ENCODE peak calls at places on chromosome 15, in ten cellular contexts. One of them, this sample, is unnamed.

GRCh38 chr15:51193526-51193925 is 98.8 kb upstream of the TNFAIP8L3 start:
- DNase-seq in H9: no peak
- DNase-seq in brain microvascular endothelial cell: peak
- DNase-seq in uterus: no peak
- DNase-seq in GM13977: no peak
- DNase-seq in colonic mucosa: no peak
- DNase-seq in PC-9: no peak
- DNase-seq in heart left ventricle: no peak
- DNase-seq in GM12865: no peak
- DNase-seq in WERI-Rb-1: no peak
- DNase-seq in this sample: no peak

GRCh38 chr15:66872394-66872793 is 170.4 kb downstream of the SMAD6 start:
- DNase-seq in brain microvascular endothelial cell: no peak
- DNase-seq in colonic mucosa: no peak
- DNase-seq in heart left ventricle: no peak
- DNase-seq in WERI-Rb-1: no peak
- DNase-seq in GM13977: no peak
- DNase-seq in PC-9: no peak
- DNase-seq in uterus: no peak
- DNase-seq in GM12865: no peak
- DNase-seq in H9: no peak
- DNase-seq in this sample: no peak

GRCh38 chr15:40103124-40103858 is 5.4 kb downstream of the BMF start:
- DNase-seq in heart left ventricle: peak
- DNase-seq in H9: peak
- DNase-seq in colonic mucosa: peak
- DNase-seq in PC-9: peak
- DNase-seq in GM13977: no peak
- DNase-seq in brain microvascular endothelial cell: no peak
- DNase-seq in uterus: peak
- DNase-seq in WERI-Rb-1: no peak
- DNase-seq in GM12865: no peak
- DNase-seq in this sample: no peak

GRCh38 chr15:32787949-32788348 is 70.1 kb downstream of the GREM1 start:
- DNase-seq in PC-9: no peak
- DNase-seq in GM12865: no peak
- DNase-seq in H9: no peak
- DNase-seq in WERI-Rb-1: no peak
- DNase-seq in uterus: no peak
- DNase-seq in brain microvascular endothelial cell: no peak
- DNase-seq in heart left ventricle: no peak
- DNase-seq in GM13977: no peak
- DNase-seq in colonic mucosa: no peak
- DNase-seq in this sample: no peak

GRCh38 chr15:98746375-98746679 is 98.0 kb downstream of the IGF1R start:
- DNase-seq in GM12865: no peak
- DNase-seq in uterus: no peak
- DNase-seq in H9: no peak
- DNase-seq in GM13977: no peak
- DNase-seq in PC-9: no peak
- DNase-seq in brain microvascular endothelial cell: no peak
- DNase-seq in colonic mucosa: no peak
- DNase-seq in heart left ventricle: no peak
- DNase-seq in WERI-Rb-1: no peak
- DNase-seq in this sample: no peak

GRCh38 chr15:79901958-79902357 is 5.1 kb upstream of the MTHFS start:
- DNase-seq in heart left ventricle: no peak
- DNase-seq in GM13977: no peak
- DNase-seq in uterus: no peak
- DNase-seq in brain microvascular endothelial cell: no peak
- DNase-seq in GM12865: peak
- DNase-seq in H9: no peak
- DNase-seq in colonic mucosa: no peak
- DNase-seq in WERI-Rb-1: no peak
- DNase-seq in PC-9: no peak
- DNase-seq in this sample: no peak

GRCh38 chr15:47185222-47185800 is 532.0 kb upstream of the SEMA6D start:
- DNase-seq in H9: no peak
- DNase-seq in brain microvascular endothelial cell: no peak
- DNase-seq in GM13977: no peak
- DNase-seq in GM12865: no peak
- DNase-seq in PC-9: no peak
- DNase-seq in WERI-Rb-1: peak
- DNase-seq in colonic mucosa: no peak
- DNase-seq in heart left ventricle: no peak
- DNase-seq in uterus: no peak
- DNase-seq in this sample: peak

GRCh38 chr15:77631790-77632551 is 741 bp downstream of the LINGO1 start:
- DNase-seq in PC-9: no peak
- DNase-seq in brain microvascular endothelial cell: no peak
- DNase-seq in GM12865: no peak
- DNase-seq in colonic mucosa: no peak
- DNase-seq in heart left ventricle: no peak
- DNase-seq in H9: peak
- DNase-seq in uterus: no peak
- DNase-seq in GM13977: no peak
- DNase-seq in WERI-Rb-1: no peak
- DNase-seq in this sample: peak

GRCh38 chr15:69853572-69853971 is 244.1 kb downstream of the TLE3 start:
- DNase-seq in colonic mucosa: no peak
- DNase-seq in brain microvascular endothelial cell: peak
- DNase-seq in uterus: no peak
- DNase-seq in GM13977: no peak
- DNase-seq in H9: peak
- DNase-seq in PC-9: peak
- DNase-seq in heart left ventricle: no peak
- DNase-seq in WERI-Rb-1: peak
- DNase-seq in GM12865: no peak
- DNase-seq in this sample: no peak

GRCh38 chr15:66802087-66803001 is 100.3 kb downstream of the SMAD6 start:
- DNase-seq in GM13977: no peak
- DNase-seq in heart left ventricle: no peak
- DNase-seq in PC-9: peak
- DNase-seq in H9: no peak
- DNase-seq in colonic mucosa: no peak
- DNase-seq in uterus: no peak
- DNase-seq in brain microvascular endothelial cell: peak
- DNase-seq in GM12865: no peak
- DNase-seq in WERI-Rb-1: no peak
- DNase-seq in this sample: no peak

DNA sequence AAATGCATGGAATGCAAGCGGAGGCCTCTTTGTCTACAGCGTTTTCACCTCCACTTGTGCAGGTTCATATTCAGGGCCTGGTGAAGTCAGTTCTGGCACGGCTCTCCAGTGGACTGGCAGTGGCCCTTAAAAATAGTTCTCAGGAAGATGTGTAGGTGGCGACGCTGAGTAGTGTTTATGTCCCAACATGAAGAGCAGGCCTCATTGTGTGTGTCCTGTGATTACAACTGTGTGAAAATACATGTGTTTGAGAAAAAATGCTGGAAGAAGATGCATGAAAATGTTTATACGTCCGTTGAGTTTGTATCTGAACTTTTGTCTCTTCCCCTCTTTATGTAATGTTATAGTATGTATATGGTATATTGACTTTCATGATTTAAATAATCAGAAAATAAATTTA is 7.2 kb downstream of the LIPC start:
- DNase-seq in WERI-Rb-1: peak
- DNase-seq in colonic mucosa: peak
- DNase-seq in uterus: no peak
- DNase-seq in GM13977: peak
- DNase-seq in heart left ventricle: no peak
- DNase-seq in GM12865: peak
- DNase-seq in PC-9: peak
- DNase-seq in brain microvascular endothelial cell: peak
- DNase-seq in H9: peak
- DNase-seq in this sample: peak
- TF ChIP-seq CTCF in WERI-Rb-1: peak
- TF ChIP-seq CTCF in colonic mucosa: no peak
- TF ChIP-seq CTCF in uterus: no peak
- TF ChIP-seq CTCF in GM13977: peak
- TF ChIP-seq CTCF in heart left ventricle: no peak
- TF ChIP-seq CTCF in GM12865: peak
- TF ChIP-seq CTCF in PC-9: peak
- TF ChIP-seq CTCF in brain microvascular endothelial cell: peak
- TF ChIP-seq CTCF in H9: peak
- TF ChIP-seq CTCF in this sample: no peak

GRCh38 chr15:56244237-56244810 is 645 bp upstream of the RFX7 start:
- DNase-seq in GM13977: peak
- DNase-seq in PC-9: peak
- DNase-seq in uterus: peak
- DNase-seq in WERI-Rb-1: peak
- DNase-seq in colonic mucosa: peak
- DNase-seq in GM12865: peak
- DNase-seq in heart left ventricle: peak
- DNase-seq in brain microvascular endothelial cell: peak
- DNase-seq in H9: peak
- DNase-seq in this sample: peak

GRCh38 chr15:56243117-56243773 is 434 bp downstream of the RFX7 start:
- DNase-seq in heart left ventricle: peak
- DNase-seq in uterus: peak
- DNase-seq in GM13977: peak
- DNase-seq in H9: peak
- DNase-seq in brain microvascular endothelial cell: no peak
- DNase-seq in colonic mucosa: peak
- DNase-seq in PC-9: no peak
- DNase-seq in GM12865: peak
- DNase-seq in WERI-Rb-1: peak
- DNase-seq in this sample: peak

GRCh38 chr15:56244811-56245576 is 1.3 kb upstream of the RFX7 start:
- DNase-seq in PC-9: no peak
- DNase-seq in colonic mucosa: peak
- DNase-seq in GM12865: peak
- DNase-seq in heart left ventricle: peak
- DNase-seq in WERI-Rb-1: peak
- DNase-seq in GM13977: peak
- DNase-seq in brain microvascular endothelial cell: peak
- DNase-seq in H9: peak
- DNase-seq in uterus: no peak
- DNase-seq in this sample: peak

GRCh38 chr15:56242576-56243116 is 1.0 kb downstream of the RFX7 start:
- DNase-seq in brain microvascular endothelial cell: no peak
- DNase-seq in PC-9: no peak
- DNase-seq in GM12865: no peak
- DNase-seq in GM13977: no peak
- DNase-seq in colonic mucosa: no peak
- DNase-seq in heart left ventricle: no peak
- DNase-seq in H9: no peak
- DNase-seq in WERI-Rb-1: no peak
- DNase-seq in uterus: no peak
- DNase-seq in this sample: peak

GRCh38 chr15:56243774-56244236 is at the start of gene RFX7:
- DNase-seq in brain microvascular endothelial cell: peak
- DNase-seq in colonic mucosa: peak
- DNase-seq in GM13977: peak
- DNase-seq in GM12865: peak
- DNase-seq in uterus: peak
- DNase-seq in PC-9: no peak
- DNase-seq in WERI-Rb-1: peak
- DNase-seq in H9: peak
- DNase-seq in heart left ventricle: peak
- DNase-seq in this sample: peak
- TF ChIP-seq CTCF in brain microvascular endothelial cell: no peak
- TF ChIP-seq CTCF in colonic mucosa: no peak
- TF ChIP-seq CTCF in GM13977: no peak
- TF ChIP-seq CTCF in GM12865: no peak
- TF ChIP-seq CTCF in uterus: no peak
- TF ChIP-seq CTCF in PC-9: no peak
- TF ChIP-seq CTCF in WERI-Rb-1: no peak
- TF ChIP-seq CTCF in H9: no peak
- TF ChIP-seq CTCF in heart left ventricle: no peak
- TF ChIP-seq CTCF in this sample: no peak

GRCh38 chr15:33795076-33795475 is 173.2 kb upstream of the CHRM5 start:
- DNase-seq in H9: no peak
- DNase-seq in PC-9: no peak
- DNase-seq in WERI-Rb-1: no peak
- DNase-seq in colonic mucosa: no peak
- DNase-seq in heart left ventricle: no peak
- DNase-seq in uterus: no peak
- DNase-seq in brain microvascular endothelial cell: no peak
- DNase-seq in GM12865: no peak
- DNase-seq in GM13977: no peak
- DNase-seq in this sample: no peak

GRCh38 chr15:33794425-33794824 is 173.9 kb upstream of the CHRM5 start:
- DNase-seq in GM12865: no peak
- DNase-seq in PC-9: no peak
- DNase-seq in brain microvascular endothelial cell: no peak
- DNase-seq in colonic mucosa: no peak
- DNase-seq in GM13977: no peak
- DNase-seq in H9: no peak
- DNase-seq in WERI-Rb-1: no peak
- DNase-seq in heart left ventricle: no peak
- DNase-seq in uterus: no peak
- DNase-seq in this sample: no peak

DNA sequence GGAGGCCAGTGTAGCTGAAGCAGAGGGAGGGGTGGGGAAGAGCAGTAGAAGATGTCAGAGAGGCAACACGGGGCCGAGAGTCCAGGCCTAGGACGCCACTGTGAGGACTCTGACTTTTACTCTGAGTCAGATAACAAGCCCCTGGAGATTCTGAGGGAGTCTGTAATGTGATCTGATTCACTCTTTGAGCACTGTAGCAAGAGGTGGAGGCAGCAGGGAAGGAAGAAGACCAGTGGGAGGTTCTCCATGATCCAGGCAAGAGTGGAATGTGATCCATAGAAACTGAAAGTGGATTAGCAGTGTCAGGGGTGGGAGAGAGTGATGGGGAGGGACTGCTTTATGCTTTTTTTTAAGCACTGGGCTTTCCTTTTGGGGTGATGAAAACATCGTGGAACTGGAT is 179.2 kb upstream of the CHRM5 start:
- DNase-seq in heart left ventricle: no peak
- DNase-seq in brain microvascular endothelial cell: peak
- DNase-seq in GM12865: no peak
- DNase-seq in colonic mucosa: no peak
- DNase-seq in WERI-Rb-1: no peak
- DNase-seq in H9: no peak
- DNase-seq in PC-9: no peak
- DNase-seq in GM13977: no peak
- DNase-seq in uterus: no peak
- DNase-seq in this sample: no peak
- TF ChIP-seq CTCF in heart left ventricle: no peak
- TF ChIP-seq CTCF in brain microvascular endothelial cell: no peak
- TF ChIP-seq CTCF in GM12865: no peak
- TF ChIP-seq CTCF in colonic mucosa: no peak
- TF ChIP-seq CTCF in WERI-Rb-1: no peak
- TF ChIP-seq CTCF in H9: no peak
- TF ChIP-seq CTCF in PC-9: no peak
- TF ChIP-seq CTCF in GM13977: no peak
- TF ChIP-seq CTCF in uterus: no peak
- TF ChIP-seq CTCF in this sample: no peak

DNA sequence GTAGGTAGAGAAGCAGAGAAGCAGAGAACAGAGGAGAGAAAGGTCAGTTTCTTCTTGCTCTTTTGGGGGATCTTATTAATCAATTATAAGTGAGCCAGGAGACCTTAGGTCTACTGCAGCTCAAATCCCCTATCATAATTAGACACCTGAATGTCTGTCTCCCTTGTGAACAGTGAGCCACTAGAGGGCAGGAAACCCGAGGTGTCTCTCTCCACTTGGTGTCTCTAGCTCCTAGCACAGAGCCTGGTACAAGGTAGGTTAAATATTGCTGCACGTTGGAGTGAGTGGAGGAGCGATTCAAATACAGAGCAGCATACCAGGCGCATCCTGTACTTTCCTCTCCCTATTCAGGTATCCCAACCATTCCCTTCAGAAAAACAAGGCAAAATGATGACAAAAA is 2.0 kb upstream of the ST8SIA2 start:
- DNase-seq in brain microvascular endothelial cell: peak
- DNase-seq in GM13977: peak
- DNase-seq in PC-9: peak
- DNase-seq in H9: peak
- DNase-seq in uterus: no peak
- DNase-seq in heart left ventricle: no peak
- DNase-seq in GM12865: peak
- DNase-seq in WERI-Rb-1: peak
- DNase-seq in colonic mucosa: no peak
- DNase-seq in this sample: peak
- TF ChIP-seq CTCF in brain microvascular endothelial cell: peak
- TF ChIP-seq CTCF in GM13977: peak
- TF ChIP-seq CTCF in PC-9: peak
- TF ChIP-seq CTCF in H9: peak
- TF ChIP-seq CTCF in uterus: no peak
- TF ChIP-seq CTCF in heart left ventricle: peak
- TF ChIP-seq CTCF in GM12865: peak
- TF ChIP-seq CTCF in WERI-Rb-1: peak
- TF ChIP-seq CTCF in colonic mucosa: peak
- TF ChIP-seq CTCF in this sample: peak